ENCODE peak calls at places on chromosome 5, in four cellular contexts. One of them, this sample, is unnamed.

GRCh38 chr5:136036991-136037705 is 8.4 kb downstream of the TGFBI start:
- DNase-seq in SK-MEL-5: peak; percentile 94
- DNase-seq in choroid plexus epithelial cell: peak; percentile 69
- DNase-seq in C1 segment of cervical spinal cord: no peak
- DNase-seq in this sample: no peak

GRCh38 chr5:38420691-38421395 is 135.6 kb downstream of the LIFR start:
- DNase-seq in SK-MEL-5: peak; percentile 91
- DNase-seq in choroid plexus epithelial cell: peak; percentile 84
- DNase-seq in C1 segment of cervical spinal cord: no peak
- DNase-seq in this sample: peak; percentile 51

GRCh38 chr5:10704949-10705621 is 55.9 kb downstream of the DAP start:
- DNase-seq in SK-MEL-5: peak; percentile 41
- DNase-seq in choroid plexus epithelial cell: peak; percentile 80
- DNase-seq in C1 segment of cervical spinal cord: no peak
- DNase-seq in this sample: no peak

GRCh38 chr5:4042311-4042710 is 446.7 kb downstream of the IRX1 start:
- DNase-seq in SK-MEL-5: no peak
- DNase-seq in choroid plexus epithelial cell: no peak
- DNase-seq in C1 segment of cervical spinal cord: no peak
- DNase-seq in this sample: peak; percentile 15

GRCh38 chr5:161403121-161403520 is 143.4 kb downstream of the GABRB2 start:
- DNase-seq in SK-MEL-5: no peak
- DNase-seq in choroid plexus epithelial cell: no peak
- DNase-seq in C1 segment of cervical spinal cord: no peak
- DNase-seq in this sample: peak; percentile 19

GRCh38 chr5:69498384-69498783 is 5.8 kb downstream of the OCLN start:
- DNase-seq in SK-MEL-5: no peak
- DNase-seq in choroid plexus epithelial cell: no peak
- DNase-seq in C1 segment of cervical spinal cord: no peak
- DNase-seq in this sample: no peak

GRCh38 chr5:110865400-110866094 is 126.7 kb downstream of the SLC25A46 start:
- DNase-seq in SK-MEL-5: peak; percentile 73
- DNase-seq in choroid plexus epithelial cell: peak; percentile 76
- DNase-seq in C1 segment of cervical spinal cord: no peak
- DNase-seq in this sample: peak; percentile 65

GRCh38 chr5:32559411-32559810 is 25.9 kb upstream of the SUB1 start:
- DNase-seq in SK-MEL-5: no peak
- DNase-seq in choroid plexus epithelial cell: no peak
- DNase-seq in C1 segment of cervical spinal cord: no peak
- DNase-seq in this sample: no peak

GRCh38 chr5:126366199-126366560 is 57.0 kb upstream of the GRAMD2B start:
- DNase-seq in SK-MEL-5: no peak
- DNase-seq in choroid plexus epithelial cell: no peak
- DNase-seq in C1 segment of cervical spinal cord: no peak
- DNase-seq in this sample: no peak

GRCh38 chr5:132103380-132103951 is 29.9 kb downstream of the CSF2 start:
- DNase-seq in SK-MEL-5: peak; percentile 47
- DNase-seq in choroid plexus epithelial cell: peak; percentile 90
- DNase-seq in C1 segment of cervical spinal cord: no peak
- DNase-seq in this sample: peak; percentile 74

GRCh38 chr5:116145416-116145815 is 60.6 kb downstream of the COMMD10 start:
- DNase-seq in SK-MEL-5: no peak
- DNase-seq in choroid plexus epithelial cell: no peak
- DNase-seq in C1 segment of cervical spinal cord: no peak
- DNase-seq in this sample: no peak

GRCh38 chr5:34660444-34660843 is 4.3 kb downstream of the RAI14 start:
- DNase-seq in SK-MEL-5: no peak
- DNase-seq in choroid plexus epithelial cell: peak; percentile 95
- DNase-seq in C1 segment of cervical spinal cord: no peak
- DNase-seq in this sample: peak; percentile 45

GRCh38 chr5:102229685-102230084 is 66.4 kb downstream of the SLCO4C1 start:
- DNase-seq in SK-MEL-5: no peak
- DNase-seq in choroid plexus epithelial cell: no peak
- DNase-seq in C1 segment of cervical spinal cord: no peak
- DNase-seq in this sample: peak; percentile 67

GRCh38 chr5:88388476-88389170 is 120.0 kb upstream of the TMEM161B start:
- DNase-seq in SK-MEL-5: peak; percentile 30
- DNase-seq in choroid plexus epithelial cell: no peak
- DNase-seq in C1 segment of cervical spinal cord: no peak
- DNase-seq in this sample: no peak

GRCh38 chr5:172505403-172505759 is 51.1 kb upstream of the SH3PXD2B start:
- DNase-seq in SK-MEL-5: no peak
- DNase-seq in choroid plexus epithelial cell: no peak
- DNase-seq in C1 segment of cervical spinal cord: no peak
- DNase-seq in this sample: no peak